ENCODE peak calls at places on chromosomes 7 and 10, in seven cellular contexts. J is HCT116, O is HepG2, S is H1, Q is K562, N is SK-N-SH, U is GM12878. R is an unnamed sample.

GRCh38 chr10:126215767-126216166 is 172.5 kb downstream of the ADAM12 start:
- DNase-seq in N (no peak), J (no peak), O (no peak), S (no peak), Q (no peak), U (no peak), R (no peak)

GRCh38 chr10:44864042-44864436 is 47.1 kb upstream of the TMEM72 start:
- DNase-seq in U (no peak), O (no peak), N (no peak), J (no peak), Q (no peak), S (no peak), R (no peak)

GRCh38 chr7:3043544-3044395 is at the start of gene CARD11:
- DNase-seq in U (no peak), O (no peak), N (peak), S (no peak), Q (peak), J (no peak), R (no peak)

GRCh38 chr7:129496653-129497052 is 5.7 kb upstream of the SMKR1 start:
- DNase-seq in U (no peak), Q (no peak), O (no peak), S (no peak), J (no peak), N (no peak), R (no peak)

GRCh38 chr10:75395171-75395954 is 6.2 kb downstream of the ZNF503 start:
- DNase-seq in N (peak), U (no peak), S (no peak), Q (peak), J (no peak), O (no peak), R (no peak)

GRCh38 chr10:84957427-84957826 is 629.0 kb downstream of the CCSER2 start:
- DNase-seq in Q (no peak), O (no peak), U (no peak), S (no peak), N (no peak), J (no peak), R (no peak)

GRCh38 chr7:74006451-74007259 is 21.3 kb upstream of the ELN start:
- DNase-seq in S (no peak), Q (no peak), O (no peak), N (peak), J (no peak), U (no peak), R (no peak)

GRCh38 chr10:127897177-127897576 is 4.4 kb upstream of the CLRN3 start:
- DNase-seq in S (no peak), N (no peak), O (no peak), J (no peak), Q (no peak), U (no peak), R (no peak)

GRCh38 chr10:85978566-85979358 is 387.8 kb downstream of the GRID1 start:
- DNase-seq in Q (no peak), U (no peak), O (no peak), N (no peak), J (no peak), S (no peak), R (no peak)

GRCh38 chr10:8054498-8055407 is at the start of gene GATA3:
- DNase-seq in Q (peak), J (no peak), N (peak), S (no peak), U (no peak), O (no peak), R (no peak)

GRCh38 chr7:113128028-113128427 is 9.7 kb upstream of the SMIM30 start:
- DNase-seq in J (no peak), O (no peak), S (no peak), U (no peak), Q (no peak), N (no peak), R (no peak)

GRCh38 chr10:31706921-31707571 is 221.6 kb downstream of the ARHGAP12 start:
- DNase-seq in O (no peak), S (no peak), U (no peak), Q (no peak), N (no peak), J (no peak), R (no peak)

GRCh38 chr10:3139135-3139910 is 33.3 kb downstream of the PITRM1 start:
- DNase-seq in N (no peak), J (no peak), O (peak), U (no peak), Q (no peak), S (no peak), R (no peak)

GRCh38 chr10:44715081-44715480 is 196.1 kb upstream of the TMEM72 start:
- DNase-seq in Q (no peak), U (no peak), N (no peak), O (no peak), S (no peak), J (no peak), R (no peak)

GRCh38 chr10:99815611-99816010 is 33.2 kb downstream of the ABCC2 start:
- DNase-seq in Q (no peak), S (no peak), O (no peak), J (no peak), N (no peak), U (no peak), R (no peak)

GRCh38 chr10:120641695-120642094 is 184.7 kb downstream of the PLPP4 start:
- DNase-seq in J (no peak), Q (no peak), O (no peak), U (no peak), N (peak), S (no peak), R (no peak)

GRCh38 chr10:27744478-27745379 is 890 bp downstream of the MKX start:
- DNase-seq in J (no peak), U (no peak), N (peak), S (no peak), Q (no peak), O (no peak), R (no peak)

GRCh38 chr10:44756235-44756634 is 154.9 kb upstream of the TMEM72 start:
- DNase-seq in Q (no peak), J (no peak), S (no peak), U (no peak), O (no peak), N (no peak), R (no peak)

GRCh38 chr10:120098242-120098930 is 205.9 kb downstream of the SEC23IP start:
- DNase-seq in N (peak), Q (no peak), S (no peak), U (no peak), J (no peak), O (no peak), R (no peak)

GRCh38 chr7:107999814-108000560 is 3.0 kb downstream of the LAMB1 start:
- DNase-seq in Q (no peak), N (no peak), U (no peak), S (no peak), J (no peak), O (no peak), R (no peak)

GRCh38 chr7:115087437-115087836 is 165.5 kb downstream of the MDFIC start:
- DNase-seq in J (peak), O (peak), S (peak), U (no peak), N (no peak), Q (no peak), R (no peak)

GRCh38 chr7:127598318-127598717 is 4.8 kb downstream of the FSCN3 start:
- DNase-seq in Q (peak), O (peak), S (no peak), J (peak), U (no peak), N (no peak), R (no peak)

GRCh38 chr7:106736508-106737201 is 75.7 kb upstream of the CCDC71L start:
- DNase-seq in Q (peak), U (peak), S (no peak), N (peak), J (peak), O (peak), R (peak)

GRCh38 chr7:28768577-28769147 is 189.5 kb downstream of the TRIL start:
- DNase-seq in J (no peak), N (no peak), U (no peak), Q (no peak), S (no peak), O (no peak), R (no peak)

GRCh38 chr7:21568762-21569161 is 25.9 kb downstream of the DNAH11 start:
- DNase-seq in Q (no peak), U (no peak), J (no peak), O (peak), N (peak), S (no peak), R (no peak)

GRCh38 chr10:132382231-132382922 is 14.6 kb upstream of the PWWP2B start:
- DNase-seq in J (no peak), O (no peak), N (no peak), U (no peak), Q (no peak), S (no peak), R (no peak)

GRCh38 chr10:95116869-95117269 is 47.6 kb upstream of the CYP2C8 start:
- DNase-seq in U (no peak), S (no peak), N (no peak), J (no peak), Q (no peak), O (peak), R (no peak)

GRCh38 chr10:95125582-95125981 is 56.3 kb upstream of the CYP2C8 start:
- DNase-seq in O (no peak), U (no peak), S (no peak), N (no peak), Q (no peak), J (no peak), R (no peak)

GRCh38 chr10:95121904-95122303 is 52.6 kb upstream of the CYP2C8 start:
- DNase-seq in N (no peak), J (no peak), O (peak), Q (no peak), S (no peak), U (no peak), R (no peak)
- TF ChIP-seq POLR2AphosphoS5 in N (no peak), J (no peak), O (no peak), Q (no peak), S (no peak), U (no peak), R (no peak)

GRCh38 chr10:101301111-101301731 is 52.7 kb upstream of the BTRC start:
- DNase-seq in U (no peak), J (peak), O (peak), S (peak), Q (peak), N (no peak), R (no peak)
- TF ChIP-seq CTCF in U (peak), J (peak), O (peak), S (peak), Q (peak), N (no peak), R (peak)

DNA sequence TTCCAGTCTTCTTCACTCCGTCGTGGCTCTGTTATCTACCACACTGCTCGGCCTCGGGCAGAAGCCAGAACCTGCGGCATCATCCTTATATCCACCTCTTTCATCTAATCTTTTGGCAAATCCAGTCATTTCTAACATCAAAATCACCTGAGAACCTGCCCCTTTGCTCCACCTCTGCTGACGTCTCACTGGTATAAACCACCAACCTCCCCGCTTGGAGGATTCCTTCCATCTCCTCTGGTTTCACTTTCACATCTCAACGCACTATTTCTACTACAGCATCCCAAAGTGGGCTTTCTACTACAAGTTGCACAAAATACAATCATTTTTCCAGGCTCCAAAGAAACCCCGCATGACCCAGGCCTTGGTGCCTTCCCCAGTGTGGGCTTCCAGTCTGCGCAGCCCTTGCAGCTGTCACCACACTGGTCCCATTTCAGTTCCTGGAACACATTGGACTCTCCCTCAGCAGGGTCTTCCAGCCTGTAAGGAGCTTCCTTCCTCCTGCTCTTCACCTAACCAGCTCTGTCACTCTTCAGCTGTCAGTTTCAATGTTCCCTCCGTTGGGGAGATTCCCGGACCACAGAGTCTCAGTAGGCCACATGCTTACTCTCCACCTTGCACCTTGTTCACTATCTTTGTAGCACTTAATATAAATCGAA is 85.0 kb downstream of the PRKCQ start:
- DNase-seq in N (no peak), O (no peak), Q (no peak), J (no peak), S (no peak), U (no peak), R (no peak)
- TF ChIP-seq SIN3A in N (no peak), O (no peak), Q (no peak), J (no peak), S (no peak), U (no peak), R (no peak)

GRCh38 chr10:51895209-51895608 is 195.8 kb upstream of the CSTF2T start:
- DNase-seq in Q (no peak), O (no peak), J (no peak), N (no peak), U (no peak), S (no peak), R (no peak)

GRCh38 chr10:51896849-51897248 is 197.5 kb upstream of the CSTF2T start:
- DNase-seq in S (no peak), U (no peak), O (no peak), Q (no peak), N (no peak), J (no peak), R (no peak)

GRCh38 chr10:51894752-51895151 is 195.4 kb upstream of the CSTF2T start:
- DNase-seq in U (no peak), N (no peak), J (no peak), S (no peak), O (no peak), Q (no peak), R (no peak)

GRCh38 chr10:51900180-51900579 is 200.8 kb upstream of the CSTF2T start:
- DNase-seq in N (no peak), U (no peak), S (no peak), O (no peak), J (no peak), Q (no peak), R (no peak)

DNA sequence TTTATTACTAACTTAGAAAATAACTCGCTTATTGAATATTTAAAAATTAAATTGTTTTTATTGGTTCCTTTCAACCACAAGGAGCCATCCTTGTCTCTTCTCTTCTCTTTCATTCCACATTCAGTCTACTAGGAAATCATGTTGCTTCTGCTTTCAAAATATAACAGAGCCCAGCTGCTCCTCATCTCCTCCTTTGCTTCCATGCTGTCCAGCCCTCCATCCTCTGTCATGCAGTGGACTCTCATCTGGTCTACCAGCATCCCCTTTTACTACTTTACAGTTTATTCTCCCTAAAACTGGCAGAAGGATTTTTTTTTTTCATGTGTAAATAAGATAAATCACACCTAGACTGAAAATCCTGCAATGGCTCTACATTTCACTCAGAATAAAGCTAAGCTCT is 198.2 kb upstream of the CSTF2T start:
- DNase-seq in Q (no peak), J (no peak), N (no peak), S (no peak), U (no peak), O (no peak), R (no peak)
- TF ChIP-seq POLR2AphosphoS5 in Q (no peak), J (no peak), N (no peak), S (no peak), U (no peak), O (no peak), R (no peak)

DNA sequence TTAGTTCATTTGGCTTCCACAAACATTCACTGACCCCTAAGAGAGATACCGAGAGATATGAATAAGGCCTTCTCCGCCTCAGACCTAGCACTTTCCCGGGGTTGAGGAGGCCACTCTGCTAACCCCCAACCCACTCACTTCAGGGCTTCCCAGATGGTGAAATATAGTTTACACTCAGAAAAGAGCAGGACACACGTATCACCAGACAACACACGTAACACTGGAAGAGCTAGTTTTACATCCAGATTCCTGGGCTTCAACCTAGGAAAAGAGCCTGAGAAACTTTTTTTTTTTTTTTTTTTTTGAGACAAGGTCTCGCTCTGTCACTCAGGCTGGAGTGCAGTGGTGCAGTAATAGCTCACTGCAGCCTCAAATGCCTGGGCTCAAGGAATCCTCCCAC is 15.2 kb upstream of the DLG5 start:
- DNase-seq in J (no peak), S (no peak), U (no peak), O (no peak), N (no peak), Q (no peak), R (no peak)
- TF ChIP-seq CTCF in J (no peak), S (no peak), U (no peak), O (no peak), N (no peak), Q (no peak), R (no peak)

DNA sequence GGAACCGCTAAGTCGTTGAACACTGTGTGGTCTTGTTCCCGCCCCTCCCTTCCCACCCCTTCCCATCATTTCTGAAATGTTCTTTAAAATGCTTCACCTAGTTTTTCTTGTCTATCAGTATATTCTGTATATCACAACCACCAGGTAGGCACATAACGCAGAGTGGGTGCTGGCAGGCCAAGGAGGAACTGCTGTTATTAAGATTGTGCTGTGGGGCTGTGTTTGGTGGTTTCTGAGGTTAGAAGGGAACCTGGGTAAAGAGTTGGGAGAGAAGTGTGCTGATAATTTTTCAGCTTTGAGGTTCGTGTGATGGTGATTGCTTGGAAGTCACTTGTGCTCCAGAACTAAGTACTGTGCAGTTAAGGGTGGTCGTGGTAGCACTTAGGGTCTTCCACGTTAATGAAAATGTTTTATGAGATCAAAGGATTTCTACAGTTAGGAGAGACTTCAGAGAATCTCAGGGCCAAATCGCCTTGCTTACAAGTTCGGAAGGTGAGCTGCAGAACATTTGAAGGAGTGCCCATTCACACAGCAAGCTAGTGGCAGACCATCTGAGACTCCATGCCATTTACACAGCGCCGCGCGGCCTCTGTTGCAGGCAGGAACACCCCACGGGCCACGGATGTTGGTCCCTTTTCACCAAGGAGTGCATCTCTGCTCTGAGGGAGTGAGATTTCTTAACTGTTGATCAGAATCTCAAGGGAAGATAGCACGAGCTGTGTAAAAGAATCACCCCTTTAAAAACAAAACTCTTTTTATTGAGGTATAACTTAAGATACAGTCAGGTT is 1.6 kb downstream of the UBE3C start:
- DNase-seq in Q (no peak), S (no peak), O (no peak), J (no peak), N (no peak), U (no peak), R (no peak)
- TF ChIP-seq SIN3A in Q (no peak), S (no peak), O (no peak), J (no peak), N (no peak), U (no peak), R (no peak)

GRCh38 chr7:55140981-55141278 is 122.1 kb downstream of the EGFR start:
- DNase-seq in S (no peak), N (no peak), U (no peak), O (no peak), Q (no peak), J (no peak), R (no peak)
- TF ChIP-seq POLR2AphosphoS5 in S (no peak), N (no peak), U (no peak), O (no peak), Q (no peak), J (no peak), R (no peak)

DNA sequence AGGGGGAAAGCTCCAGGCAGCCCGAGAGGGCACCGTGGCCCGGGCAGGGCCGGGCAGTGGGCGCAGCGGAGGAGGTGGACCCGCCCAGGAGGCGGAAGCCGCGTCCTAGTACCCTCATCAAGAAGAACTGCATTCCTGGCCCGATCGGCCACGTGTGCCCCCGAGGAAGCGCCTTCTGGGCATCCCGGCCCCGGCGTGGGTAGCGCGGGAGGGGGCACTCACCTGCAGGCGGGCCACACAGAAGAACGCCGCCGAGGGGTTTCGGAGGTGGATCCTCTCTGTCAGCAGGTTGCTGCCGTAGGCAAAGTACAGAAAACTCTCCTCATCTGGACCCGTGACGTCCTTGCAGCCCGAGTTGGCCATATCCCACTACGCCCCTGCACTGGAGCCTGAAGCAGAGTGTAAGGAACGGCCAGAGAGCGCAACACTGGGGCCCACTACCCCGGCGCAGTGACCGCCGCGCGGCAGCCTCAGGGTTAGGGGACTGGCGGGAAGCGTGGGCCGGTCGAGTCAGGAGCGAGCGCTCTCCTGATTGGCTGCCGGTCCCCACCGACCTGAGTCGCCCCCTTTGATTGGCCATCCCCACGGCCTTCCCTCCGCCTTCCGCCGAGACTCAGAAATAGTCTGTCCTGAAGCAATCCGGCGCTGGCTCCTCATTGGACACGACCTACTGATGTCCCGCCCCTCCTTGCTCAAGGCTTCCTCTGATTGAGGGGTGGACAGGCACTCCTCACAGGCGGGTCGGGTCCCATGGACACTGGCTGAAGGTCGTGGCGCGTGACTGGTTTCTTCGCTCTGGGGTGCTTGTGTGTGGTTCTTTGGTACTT is at the start of gene GGCT:
- DNase-seq in O (peak), U (peak), N (peak), S (peak), Q (peak), J (peak), R (peak)
- TF ChIP-seq CTCF in O (no peak), U (no peak), N (no peak), S (no peak), Q (peak), J (no peak), R (no peak)

R was measured in Panc1.